ENCODE peak calls at places on chromosomes 7 and 10, in four cellular contexts. One of them, this sample, is unnamed.

GRCh38 chr7:100079024-100079560 is 2.4 kb downstream of the ZNF3 start:
- DNase-seq in K562: no peak
- DNase-seq in HepG2: peak
- DNase-seq in GM12878: no peak
- DNase-seq in this sample: no peak

GRCh38 chr10:33238643-33239042 is 95.8 kb downstream of the NRP1 start:
- DNase-seq in K562: no peak
- DNase-seq in HepG2: no peak
- DNase-seq in GM12878: no peak
- DNase-seq in this sample: no peak

GRCh38 chr10:74371696-74372095 is 220.7 kb downstream of the ADK start:
- DNase-seq in K562: no peak
- DNase-seq in HepG2: no peak
- DNase-seq in GM12878: no peak
- DNase-seq in this sample: no peak

GRCh38 chr10:77700086-77700485 is 62.5 kb upstream of the KCNMA1 start:
- DNase-seq in K562: no peak
- DNase-seq in HepG2: no peak
- DNase-seq in GM12878: no peak
- DNase-seq in this sample: no peak

GRCh38 chr7:134422646-134423045 is 36.3 kb downstream of the AKR1B1 start:
- DNase-seq in K562: no peak
- DNase-seq in HepG2: peak
- DNase-seq in GM12878: no peak
- DNase-seq in this sample: no peak

GRCh38 chr7:34837316-34837715 is 179.3 kb downstream of the NPSR1 start:
- DNase-seq in K562: no peak
- DNase-seq in HepG2: no peak
- DNase-seq in GM12878: no peak
- DNase-seq in this sample: no peak

GRCh38 chr10:102450374-102451104 is 804 bp downstream of the C10orf95 start:
- DNase-seq in K562: peak
- DNase-seq in HepG2: peak
- DNase-seq in GM12878: peak
- DNase-seq in this sample: peak

GRCh38 chr7:5709347-5709950 is 72.0 kb downstream of the RNF216 start:
- DNase-seq in K562: no peak
- DNase-seq in HepG2: no peak
- DNase-seq in GM12878: no peak
- DNase-seq in this sample: no peak

GRCh38 chr7:78225534-78225933 is 427.0 kb downstream of the PHTF2 start:
- DNase-seq in K562: no peak
- DNase-seq in HepG2: no peak
- DNase-seq in GM12878: no peak
- DNase-seq in this sample: no peak

GRCh38 chr7:732094-732541 is 5.0 kb upstream of the PRKAR1B start:
- DNase-seq in K562: peak
- DNase-seq in HepG2: peak
- DNase-seq in GM12878: no peak
- DNase-seq in this sample: peak

GRCh38 chr10:23364378-23364777 is 19.8 kb upstream of the C10orf67 start:
- DNase-seq in K562: no peak
- DNase-seq in HepG2: no peak
- DNase-seq in GM12878: no peak
- DNase-seq in this sample: no peak

GRCh38 chr10:65319493-65319892 is 1606.3 kb upstream of the LRRTM3 start:
- DNase-seq in K562: no peak
- DNase-seq in HepG2: no peak
- DNase-seq in GM12878: no peak
- DNase-seq in this sample: no peak

GRCh38 chr10:117544729-117545140 is 2.2 kb downstream of the EMX2 start:
- DNase-seq in K562: no peak
- DNase-seq in HepG2: no peak
- DNase-seq in GM12878: no peak
- DNase-seq in this sample: peak

GRCh38 chr10:123573236-123574147 is 92.7 kb upstream of the GPR26 start:
- DNase-seq in K562: peak
- DNase-seq in HepG2: peak
- DNase-seq in GM12878: no peak
- DNase-seq in this sample: peak

GRCh38 chr10:88253-88652 is 39.2 kb upstream of the TUBB8 start:
- DNase-seq in K562: no peak
- DNase-seq in HepG2: no peak
- DNase-seq in GM12878: no peak
- DNase-seq in this sample: no peak

GRCh38 chr10:23370106-23370505 is 25.5 kb upstream of the C10orf67 start:
- DNase-seq in K562: no peak
- DNase-seq in HepG2: no peak
- DNase-seq in GM12878: no peak
- DNase-seq in this sample: no peak

GRCh38 chr7:65798111-65799075 is 74.5 kb upstream of the VKORC1L1 start:
- DNase-seq in K562: no peak
- DNase-seq in HepG2: no peak
- DNase-seq in GM12878: peak
- DNase-seq in this sample: no peak

GRCh38 chr7:26567263-26567662 is 275.6 kb downstream of the SNX10 start:
- DNase-seq in K562: no peak
- DNase-seq in HepG2: no peak
- DNase-seq in GM12878: no peak
- DNase-seq in this sample: no peak

GRCh38 chr10:46301721-46302479 is 15.1 kb downstream of the ANTXRL start:
- DNase-seq in K562: no peak
- DNase-seq in HepG2: no peak
- DNase-seq in GM12878: no peak
- DNase-seq in this sample: no peak

GRCh38 chr10:98186681-98187080 is 52.2 kb downstream of the R3HCC1L start:
- DNase-seq in K562: no peak
- DNase-seq in HepG2: no peak
- DNase-seq in GM12878: no peak
- DNase-seq in this sample: no peak

GRCh38 chr10:132329565-132330485 is 2.2 kb upstream of the LRRC27 start:
- DNase-seq in K562: peak
- DNase-seq in HepG2: no peak
- DNase-seq in GM12878: no peak
- DNase-seq in this sample: no peak

GRCh38 chr7:106041140-106041717 is 70.9 kb downstream of the SYPL1 start:
- DNase-seq in K562: peak
- DNase-seq in HepG2: peak
- DNase-seq in GM12878: no peak
- DNase-seq in this sample: peak

GRCh38 chr7:100629117-100629711 is 12.1 kb downstream of the TFR2 start:
- DNase-seq in K562: peak
- DNase-seq in HepG2: no peak
- DNase-seq in GM12878: no peak
- DNase-seq in this sample: peak

GRCh38 chr10:44759122-44759521 is 152.0 kb upstream of the TMEM72 start:
- DNase-seq in K562: no peak
- DNase-seq in HepG2: no peak
- DNase-seq in GM12878: no peak
- DNase-seq in this sample: no peak

GRCh38 chr10:112307631-112308502 is 24.7 kb downstream of the TECTB start:
- DNase-seq in K562: peak
- DNase-seq in HepG2: peak
- DNase-seq in GM12878: no peak
- DNase-seq in this sample: peak

GRCh38 chr10:43140414-43140813 is 2.2 kb downstream of the CSGALNACT2 start:
- DNase-seq in K562: no peak
- DNase-seq in HepG2: peak
- DNase-seq in GM12878: no peak
- DNase-seq in this sample: no peak

GRCh38 chr10:124560377-124560776 is 98.8 kb downstream of the LHPP start:
- DNase-seq in K562: no peak
- DNase-seq in HepG2: no peak
- DNase-seq in GM12878: no peak
- DNase-seq in this sample: no peak

GRCh38 chr7:140019606-140020005 is 43.1 kb downstream of the PARP12 start:
- DNase-seq in K562: no peak
- DNase-seq in HepG2: no peak
- DNase-seq in GM12878: no peak
- DNase-seq in this sample: no peak

GRCh38 chr10:15035385-15036301 is 8.1 kb upstream of the OLAH start:
- DNase-seq in K562: peak
- DNase-seq in HepG2: no peak
- DNase-seq in GM12878: no peak
- DNase-seq in this sample: peak

GRCh38 chr10:108346066-108346465 is 1181.6 kb upstream of the SORCS1 start:
- DNase-seq in K562: no peak
- DNase-seq in HepG2: no peak
- DNase-seq in GM12878: no peak
- DNase-seq in this sample: no peak

GRCh38 chr7:44072364-44073231 is 7.2 kb upstream of the PGAM2 start:
- DNase-seq in K562: peak
- DNase-seq in HepG2: peak
- DNase-seq in GM12878: no peak
- DNase-seq in this sample: peak

GRCh38 chr7:37438879-37439278 is 9.8 kb downstream of the ELMO1 start:
- DNase-seq in K562: no peak
- DNase-seq in HepG2: no peak
- DNase-seq in GM12878: no peak
- DNase-seq in this sample: no peak

GRCh38 chr10:28777911-28778310 is 100.6 kb downstream of the BAMBI start:
- DNase-seq in K562: no peak
- DNase-seq in HepG2: no peak
- DNase-seq in GM12878: no peak
- DNase-seq in this sample: no peak
- TF ChIP-seq CREM in K562: no peak
- TF ChIP-seq CREM in HepG2: no peak
- TF ChIP-seq CREM in GM12878: no peak
- TF ChIP-seq CREM in this sample: no peak

GRCh38 chr10:86218842-86219241 is 147.8 kb downstream of the GRID1 start:
- DNase-seq in K562: no peak
- DNase-seq in HepG2: no peak
- DNase-seq in GM12878: no peak
- DNase-seq in this sample: no peak
- TF ChIP-seq TCF7 in K562: no peak
- TF ChIP-seq TCF7 in HepG2: no peak
- TF ChIP-seq TCF7 in GM12878: no peak
- TF ChIP-seq TCF7 in this sample: no peak

GRCh38 chr10:76576276-76576962 is 1061.2 kb downstream of the KCNMA1 start:
- DNase-seq in K562: no peak
- DNase-seq in HepG2: no peak
- DNase-seq in GM12878: no peak
- DNase-seq in this sample: no peak
- TF ChIP-seq CREM in K562: no peak
- TF ChIP-seq CREM in HepG2: no peak
- TF ChIP-seq CREM in GM12878: no peak
- TF ChIP-seq CREM in this sample: no peak

DNA sequence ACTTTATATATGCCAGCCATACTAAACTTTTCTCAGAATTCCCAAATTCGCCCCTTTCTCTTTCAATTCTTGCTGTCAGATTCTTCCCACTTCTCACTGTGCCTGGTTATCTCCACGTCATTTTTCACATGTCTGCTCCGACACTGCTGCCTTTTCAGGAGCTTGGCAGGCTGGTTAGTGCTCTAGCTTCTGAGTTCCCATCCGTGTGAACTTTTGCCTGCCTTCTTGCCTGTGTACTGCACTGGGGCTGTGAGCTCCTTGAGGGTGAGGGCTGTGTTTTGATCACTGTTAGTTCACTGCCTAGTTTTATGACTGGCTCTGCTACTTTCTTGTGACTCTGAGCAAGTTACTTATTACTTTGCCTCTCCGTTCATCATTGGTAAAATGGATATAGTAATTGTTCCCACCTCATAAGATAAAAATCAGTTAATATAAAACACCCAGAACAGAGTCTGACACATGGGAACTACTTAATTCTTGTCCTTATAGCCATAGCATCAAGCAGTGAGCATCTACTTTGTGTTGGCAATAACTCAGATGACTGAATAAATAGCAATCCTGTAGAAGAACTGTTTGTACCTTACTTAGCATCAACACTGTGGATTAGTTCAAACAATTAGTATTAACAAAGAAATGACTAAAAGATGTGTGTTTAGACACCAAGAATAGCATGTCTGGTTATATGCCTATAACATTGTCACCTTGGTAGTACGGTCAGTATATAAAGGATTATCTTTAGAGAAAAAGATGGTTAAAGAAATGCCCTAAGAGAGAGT is 5.5 kb downstream of the GSTO1 start:
- DNase-seq in K562: peak
- DNase-seq in HepG2: no peak
- DNase-seq in GM12878: no peak
- DNase-seq in this sample: no peak
- TF ChIP-seq TCF7 in K562: no peak
- TF ChIP-seq TCF7 in HepG2: no peak
- TF ChIP-seq TCF7 in GM12878: no peak
- TF ChIP-seq TCF7 in this sample: no peak

DNA sequence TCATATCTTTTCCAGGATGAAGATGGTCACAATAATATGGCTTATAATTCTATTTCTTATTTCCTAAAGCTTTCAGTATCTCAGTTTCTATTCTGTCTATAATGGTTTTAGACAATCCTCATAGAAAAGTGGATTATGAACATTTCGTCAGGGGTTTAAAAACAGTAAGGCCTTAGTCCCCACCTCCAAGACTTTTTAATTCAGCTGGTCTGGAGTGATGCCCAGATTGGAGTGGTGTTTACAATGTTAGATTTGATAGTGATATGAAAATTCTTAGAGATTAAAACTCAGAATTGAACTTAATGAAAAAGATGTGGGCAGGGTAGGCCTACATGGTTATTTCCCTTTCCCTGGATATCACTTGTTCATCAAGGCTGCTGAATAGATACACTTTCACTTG is 1238.3 kb downstream of the SORCS3 start:
- DNase-seq in K562: no peak
- DNase-seq in HepG2: no peak
- DNase-seq in GM12878: no peak
- DNase-seq in this sample: no peak
- TF ChIP-seq CREM in K562: no peak
- TF ChIP-seq CREM in HepG2: no peak
- TF ChIP-seq CREM in GM12878: no peak
- TF ChIP-seq CREM in this sample: no peak

DNA sequence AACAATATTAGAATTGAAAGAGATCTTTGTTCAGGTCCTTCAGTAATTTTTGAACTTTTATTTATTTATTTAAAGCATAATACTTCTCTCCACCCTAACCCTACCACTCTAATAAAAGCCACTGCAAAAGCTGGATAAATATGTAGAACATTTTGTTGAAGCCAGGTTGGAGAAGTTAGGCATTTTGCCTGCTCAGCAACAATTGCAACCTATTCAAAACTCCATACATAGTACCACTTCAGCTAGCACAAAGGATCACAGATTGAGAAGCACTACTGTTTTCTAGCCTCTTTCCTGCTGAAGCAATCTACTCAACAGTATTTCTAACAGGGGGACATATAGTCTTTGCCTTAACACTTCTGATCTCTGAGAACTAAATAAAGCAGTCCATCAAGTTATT is 25.0 kb downstream of the RUNDC3B start:
- DNase-seq in K562: no peak
- DNase-seq in HepG2: no peak
- DNase-seq in GM12878: no peak
- DNase-seq in this sample: no peak
- TF ChIP-seq TCF7 in K562: no peak
- TF ChIP-seq TCF7 in HepG2: no peak
- TF ChIP-seq TCF7 in GM12878: no peak
- TF ChIP-seq TCF7 in this sample: no peak

This sample was measured in WTC11.